ENCODE peak calls at places on chromosomes 1 and 21, in six cellular contexts. M is neural progenitor cell, J is psoas muscle, R is GM23338, L is fibroblast of lung, H is colonic mucosa. I is an unnamed sample.

GRCh38 chr1:117098287-117098890 is 23.2 kb downstream of the TRIM45 start:
- DNase-seq in M (no peak), J (no peak), R (no peak), L (no peak), H (no peak), I (no peak)

GRCh38 chr1:55970711-55971110 is 608.7 kb downstream of the PLPP3 start:
- DNase-seq in M (no peak), J (no peak), R (no peak), L (peak; percentile 87), H (no peak), I (no peak)

GRCh38 chr1:26373281-26373680 is 731 bp upstream of the ZNF683 start:
- DNase-seq in M (no peak), J (no peak), R (no peak), L (no peak), H (no peak), I (peak; percentile 44)

GRCh38 chr1:243287652-243288051 is 31.8 kb downstream of the SDCCAG8 start:
- DNase-seq in M (no peak), J (no peak), R (no peak), L (peak; percentile 96), H (no peak), I (no peak)

GRCh38 chr1:177754607-177755006 is 215.3 kb downstream of the SEC16B start:
- DNase-seq in M (no peak), J (no peak), R (no peak), L (no peak), H (no peak), I (no peak)

GRCh38 chr21:45592208-45592619 is 50.0 kb upstream of the SLC19A1 start:
- DNase-seq in M (no peak), J (no peak), R (no peak), L (no peak), H (no peak), I (peak; percentile 41)

GRCh38 chr1:193537266-193538003 is 351.0 kb upstream of the B3GALT2 start:
- DNase-seq in M (no peak), J (no peak), R (no peak), L (no peak), H (no peak), I (no peak)

GRCh38 chr1:6700853-6701436 is 671 bp downstream of the DNAJC11 start:
- DNase-seq in M (peak; percentile 8), J (no peak), R (no peak), L (no peak), H (no peak), I (no peak)

GRCh38 chr1:229434005-229434640 is at the start of gene ACTA1:
- DNase-seq in M (peak; percentile 78), J (peak; percentile 89), R (peak; percentile 77), L (no peak), H (no peak), I (peak; percentile 51)

GRCh38 chr1:31839662-31840343 is 24.0 kb upstream of the SPOCD1 start:
- DNase-seq in M (no peak), J (no peak), R (no peak), L (peak; percentile 35), H (no peak), I (no peak)

GRCh38 chr1:147851149-147851548 is 51.4 kb upstream of the GJA8 start:
- DNase-seq in M (no peak), J (no peak), R (no peak), L (peak; percentile 48), H (no peak), I (no peak)

GRCh38 chr1:150516050-150516591 is 569 bp downstream of the FALEC start:
- DNase-seq in M (peak; percentile 60), J (no peak), R (peak; percentile 58), L (peak; percentile 29), H (no peak), I (no peak)

GRCh38 chr1:20474333-20474975 is 11.6 kb downstream of the CAMK2N1 start:
- DNase-seq in M (no peak), J (no peak), R (no peak), L (no peak), H (no peak), I (no peak)
- H3K27ac ChIP-seq in M (no peak overlapping the region), J (no peak overlapping the region), R (no peak overlapping the region), L (no peak overlapping the region), H (peak overlapping the region; percentile 79), I (peak overlapping the region; percentile 18)

GRCh38 chr1:54540891-54541290 is 7.1 kb upstream of the ACOT11 start:
- DNase-seq in M (no peak), J (no peak), R (no peak), L (no peak), H (no peak), I (no peak)

GRCh38 chr1:54543729-54544496 is 4.1 kb upstream of the ACOT11 start:
- DNase-seq in M (no peak), J (no peak), R (no peak), L (peak; percentile 88), H (no peak), I (no peak)

GRCh38 chr1:54542962-54543539 is 5.0 kb upstream of the ACOT11 start:
- DNase-seq in M (no peak), J (no peak), R (peak; percentile 54), L (peak; percentile 61), H (no peak), I (no peak)

GRCh38 chr1:54545916-54546635 is 2.0 kb upstream of the ACOT11 start:
- DNase-seq in M (no peak), J (no peak), R (no peak), L (no peak), H (no peak), I (no peak)

DNA sequence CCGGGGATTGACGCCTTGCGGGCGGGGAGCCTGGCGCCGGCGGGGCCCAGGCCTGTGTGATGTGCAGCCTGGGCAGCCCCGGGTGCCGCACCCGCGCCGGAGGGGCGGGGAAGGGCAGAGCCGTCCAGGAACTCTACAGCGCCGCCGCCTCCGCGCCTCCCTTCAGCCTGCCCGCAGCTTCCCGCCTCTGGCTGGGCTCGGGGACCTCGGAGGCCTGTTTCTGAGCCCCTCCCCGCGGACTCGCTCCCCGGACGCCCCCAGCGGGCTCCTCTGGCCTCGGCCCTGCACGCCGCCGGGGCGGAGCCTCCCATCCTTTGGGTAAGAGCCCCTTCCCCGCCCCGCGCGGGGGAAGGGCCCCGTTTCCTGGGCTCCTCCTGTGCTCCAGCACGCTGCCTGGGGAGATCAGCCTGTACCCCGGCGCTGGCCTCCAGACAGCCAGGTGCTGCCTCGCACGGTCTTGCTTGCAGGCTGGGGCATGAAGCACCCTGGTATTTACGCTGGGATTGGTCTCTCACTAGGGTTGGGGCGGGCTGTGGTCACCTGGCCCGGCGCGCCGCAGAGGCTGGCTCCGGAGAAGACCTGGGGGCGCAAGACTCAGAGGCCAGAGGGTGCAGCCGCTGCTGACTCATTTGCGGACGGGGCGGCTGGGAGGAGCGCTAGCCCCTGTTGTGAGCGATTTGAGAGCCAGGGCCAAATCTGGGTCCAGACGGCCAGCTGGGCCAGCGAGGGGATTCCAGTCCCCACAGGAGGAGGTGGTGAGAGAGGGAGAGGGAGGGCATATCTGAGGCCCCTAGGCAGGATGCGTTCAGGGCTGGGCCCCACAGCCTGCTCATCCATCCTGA is 5.7 kb upstream of the ACOT11 start:
- DNase-seq in M (peak; percentile 86), J (peak; percentile 70), R (peak; percentile 91), L (peak; percentile 86), H (peak; percentile 88), I (peak; percentile 25)
- H3K4me3 ChIP-seq in M (peak overlapping the region; percentile 50), J (peak overlapping the region; percentile 68), R (peak overlapping the region; percentile 74), L (peak overlapping the region; percentile 26), H (peak overlapping the region; percentile 52), I (peak overlapping the region; percentile 39)

GRCh38 chr1:53919675-53920066 is 25.7 kb downstream of the DIO1 start:
- DNase-seq in M (no peak), J (no peak), R (no peak), L (peak; percentile 37), H (no peak), I (no peak)
- H3K27ac ChIP-seq in M (no peak overlapping the region), J (no peak overlapping the region), R (no peak overlapping the region), L (no peak overlapping the region), H (no peak overlapping the region), I (no peak overlapping the region)

GRCh38 chr1:164562947-164563346 is 4.0 kb downstream of the PBX1 start:
- DNase-seq in M (no peak), J (no peak), R (no peak), L (peak; percentile 13), H (no peak), I (no peak)

GRCh38 chr1:164561007-164561406 is 2.0 kb downstream of the PBX1 start:
- DNase-seq in M (no peak), J (no peak), R (no peak), L (peak; percentile 22), H (no peak), I (no peak)

GRCh38 chr1:164561461-164561860 is 2.5 kb downstream of the PBX1 start:
- DNase-seq in M (no peak), J (no peak), R (no peak), L (peak; percentile 21), H (no peak), I (no peak)

GRCh38 chr1:164565356-164565755 is 6.4 kb downstream of the PBX1 start:
- DNase-seq in M (peak; percentile 28), J (no peak), R (peak; percentile 66), L (peak; percentile 62), H (no peak), I (no peak)

GRCh38 chr1:164563821-164564251 is 4.9 kb downstream of the PBX1 start:
- DNase-seq in M (no peak), J (no peak), R (no peak), L (peak; percentile 23), H (no peak), I (no peak)
- H3K4me3 ChIP-seq in M (peak overlapping the region; percentile 81), J (peak overlapping the region; percentile 85), R (peak overlapping the region; percentile 81), L (peak overlapping the region; percentile 53), H (peak overlapping the region; percentile 4), I (no peak overlapping the region)

DNA sequence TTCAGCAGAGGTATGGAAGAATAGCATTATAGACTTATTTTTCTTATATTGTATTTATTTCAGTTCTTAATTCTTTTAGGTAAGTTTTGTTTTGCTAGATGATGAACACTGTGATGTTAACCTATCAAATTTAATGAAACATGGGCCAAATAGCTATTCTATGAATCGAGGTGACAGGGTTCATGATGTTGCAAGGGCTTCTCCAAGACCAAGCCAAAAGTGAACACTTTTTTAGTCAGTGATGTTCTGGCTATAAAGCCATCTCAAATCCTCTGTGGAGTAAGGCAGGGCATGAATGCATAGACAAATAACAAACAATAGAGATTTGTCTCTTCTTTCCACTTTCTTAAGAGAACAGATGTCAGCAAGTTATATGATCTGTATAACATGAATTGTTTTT is 26.7 kb downstream of the C1orf146 start:
- DNase-seq in M (no peak), J (no peak), R (no peak), L (peak; percentile 0), H (no peak), I (no peak)
- H3K27ac ChIP-seq in M (no peak overlapping the region), J (no peak overlapping the region), R (no peak overlapping the region), L (no peak overlapping the region), H (no peak overlapping the region), I (no peak overlapping the region)

GRCh38 chr21:17785403-17785788 is 33.8 kb downstream of the C21orf91 start:
- DNase-seq in M (no peak), J (no peak), R (no peak), L (no peak), H (no peak), I (no peak)
- H3K4me3 ChIP-seq in M (no peak overlapping the region), J (no peak overlapping the region), R (no peak overlapping the region), L (no peak overlapping the region), H (no peak overlapping the region), I (no peak overlapping the region)